ENCODE peak calls at places on chromosomes 11 and 22, in five cellular contexts. Z is fibroblast of lung; S is spleen; Q is right lobe of liver; I is CD8-positive, alpha-beta T cell. T is an unnamed sample. For H3K9me3 and H3K27me3, the result is how much of the 10 kb centered on the place peaks cover.

GRCh38 chr22:39469681-39470461 is 13.1 kb downstream of the MGAT3 start:
- DNase-seq in S (no peak), Q (no peak), I (no peak), Z (no peak), T (no peak)

GRCh38 chr11:62337682-62338181 is 484 bp downstream of the ASRGL1 start:
- DNase-seq in Q (peak), S (peak), Z (peak), I (peak), T (no peak)

GRCh38 chr11:66950113-66950535 is 8.1 kb downstream of the PC start:
- DNase-seq in Q (peak), S (no peak), Z (peak), I (no peak), T (no peak)

GRCh38 chr11:116373107-116373506 is 399.7 kb downstream of the BUD13 start:
- DNase-seq in S (no peak), Z (no peak), I (no peak), Q (no peak), T (no peak)

GRCh38 chr11:134047586-134047999 is 21.3 kb upstream of the JAM3 start:
- DNase-seq in S (peak), I (no peak), Z (peak), Q (peak), T (no peak)

GRCh38 chr11:12531681-12532080 is 142.5 kb upstream of the TEAD1 start:
- DNase-seq in I (no peak), S (no peak), Z (peak), Q (no peak), T (no peak)

GRCh38 chr11:5102246-5102645 is 32.9 kb downstream of the OR52E1 start:
- DNase-seq in I (no peak), Q (no peak), Z (no peak), S (no peak), T (no peak)

GRCh38 chr11:60504219-60504618 is 11.0 kb upstream of the MS4A13 start:
- DNase-seq in Z (no peak), S (no peak), Q (no peak), I (no peak), T (no peak)

GRCh38 chr11:43825217-43825816 is 55.3 kb upstream of the ALKBH3 start:
- DNase-seq in I (no peak), Z (no peak), Q (no peak), S (no peak), T (no peak)

GRCh38 chr22:35614404-35614803 is 2.7 kb downstream of the MB start:
- DNase-seq in Z (no peak), S (no peak), Q (no peak), I (no peak), T (no peak)

GRCh38 chr11:59776210-59777066 is 21.3 kb downstream of the STX3 start:
- DNase-seq in Z (peak), S (no peak), Q (no peak), I (no peak), T (no peak)

GRCh38 chr11:24375896-24376295 is 121.0 kb upstream of the LUZP2 start:
- DNase-seq in Z (peak), I (no peak), Q (no peak), S (no peak), T (no peak)

GRCh38 chr11:73152861-73153483 is 10.9 kb upstream of the FCHSD2 start:
- DNase-seq in Z (no peak), S (peak), I (peak), Q (no peak), T (peak)

GRCh38 chr11:102914238-102915043 is 39.7 kb upstream of the MMP12 start:
- DNase-seq in S (no peak), Q (no peak), I (no peak), Z (peak), T (no peak)

GRCh38 chr22:34851918-34852662 is 213.9 kb upstream of the ISX start:
- DNase-seq in Q (no peak), S (no peak), Z (no peak), I (no peak), T (no peak)

GRCh38 chr11:74123008-74123448 is 47.8 kb downstream of the C2CD3 start:
- DNase-seq in Z (peak), I (no peak), Q (no peak), S (no peak), T (no peak)

GRCh38 chr22:25125693-25126357 is 73.8 kb upstream of the CRYBB3 start:
- DNase-seq in Z (no peak), S (no peak), I (no peak), Q (no peak), T (no peak)

GRCh38 chr11:125275905-125276634 is 111.5 kb downstream of the PKNOX2 start:
- DNase-seq in I (no peak), Z (peak), S (no peak), Q (no peak), T (no peak)

GRCh38 chr22:19666663-19667593 is 47.4 kb upstream of the SEPTIN5 start:
- DNase-seq in Q (no peak), I (no peak), S (no peak), Z (peak), T (no peak)

GRCh38 chr11:66172146-66172545 is 96.3 kb upstream of the RAB1B start:
- DNase-seq in S (no peak), Q (no peak), I (no peak), Z (peak), T (no peak)

GRCh38 chr22:39241632-39242388 is 3.0 kb downstream of the PDGFB start:
- DNase-seq in I (peak), S (no peak), Z (no peak), Q (no peak), T (peak)

GRCh38 chr22:44191036-44191454 is 10.3 kb downstream of the PARVG start:
- DNase-seq in I (no peak), Z (peak), S (no peak), Q (no peak), T (no peak)

GRCh38 chr11:18091731-18092130 is 14.2 kb downstream of the SAAL1 start:
- DNase-seq in I (no peak), Q (no peak), S (no peak), Z (peak), T (no peak)

GRCh38 chr11:90288207-90288821 is 65.5 kb upstream of the CHORDC1 start:
- DNase-seq in Q (no peak), S (no peak), I (no peak), Z (peak), T (no peak)

GRCh38 chr11:90775573-90776165 is 552.8 kb upstream of the CHORDC1 start:
- DNase-seq in I (no peak), Q (no peak), S (no peak), Z (no peak), T (no peak)

GRCh38 chr11:69342588-69343330 is 48.8 kb downstream of the MYEOV start:
- DNase-seq in Q (no peak), I (no peak), S (no peak), Z (no peak), T (no peak)

GRCh38 chr11:30919389-30920172 is 333.4 kb upstream of the MPPED2 start:
- DNase-seq in S (no peak), I (no peak), Q (no peak), Z (peak), T (no peak)

GRCh38 chr11:70462818-70463477 is 64.6 kb downstream of the CTTN start:
- DNase-seq in Q (no peak), Z (no peak), I (no peak), S (no peak), T (no peak)

GRCh38 chr11:494761-495536 is 12.1 kb downstream of the RNH1 start:
- DNase-seq in Z (no peak), Q (no peak), S (no peak), I (no peak), T (no peak)

GRCh38 chr11:3375552-3375951 is 3.4 kb downstream of the ZNF195 start:
- DNase-seq in S (no peak), Z (peak), I (no peak), Q (no peak), T (no peak)
- H3K9me3 ChIP-seq in S (under half), Z (under half), I (under half), Q (under half), T (under half)

GRCh38 chr11:27726981-27727380 is 26.7 kb upstream of the BDNF start:
- DNase-seq in Q (no peak), S (no peak), I (no peak), Z (no peak), T (no peak)
- H3K27me3 ChIP-seq in Q (under half), S (under half), I (under half), Z (under half), T (under half)

DNA sequence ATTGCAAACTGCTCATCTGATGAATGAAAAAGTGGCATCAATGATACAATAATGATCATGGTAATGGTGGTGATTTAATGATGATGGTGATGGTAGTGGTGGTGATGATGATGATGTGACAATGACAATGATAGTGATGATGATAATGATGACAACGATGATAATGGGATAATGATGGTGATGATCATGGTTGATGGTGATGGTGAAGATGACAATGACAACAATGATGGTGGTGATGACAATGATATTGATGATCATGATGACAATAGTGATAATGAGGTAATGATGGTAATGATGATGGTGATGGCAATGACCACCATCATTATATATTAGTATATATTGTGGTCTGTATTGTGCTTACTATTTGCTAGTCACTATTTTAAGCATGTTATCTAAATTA is 474.3 kb downstream of the TBC1D22A start:
- DNase-seq in Z (no peak), I (no peak), S (no peak), Q (no peak), T (no peak)
- H3K9me3 ChIP-seq in Z (under half), I (under half), S (under half), Q (under half), T (under half)

DNA sequence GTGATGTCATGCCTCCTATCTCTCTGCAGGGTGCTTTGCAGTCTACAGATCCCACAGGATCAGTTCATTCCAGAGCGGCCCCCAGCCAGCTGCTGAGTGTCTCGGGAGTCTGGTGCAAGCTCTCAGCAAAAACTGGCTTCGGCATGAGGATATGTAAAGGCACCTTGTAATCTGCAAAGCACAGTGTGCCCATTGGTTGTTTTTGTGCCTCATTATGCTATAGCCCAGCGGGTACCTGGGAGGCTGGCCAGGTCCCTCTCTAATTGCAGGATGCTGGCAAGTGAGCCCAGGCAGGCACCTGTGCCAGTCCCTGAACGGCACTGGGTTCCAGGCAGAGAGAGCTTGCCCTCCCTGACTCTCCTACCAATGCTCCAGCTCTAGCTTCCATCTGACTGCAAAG is 128.7 kb downstream of the DSCAML1 start:
- DNase-seq in S (no peak), Z (no peak), Q (no peak), I (no peak), T (no peak)
- H3K27me3 ChIP-seq in S (under half), Z (under half), Q (under half), I (under half), T (under half)

GRCh38 chr11:58726594-58727414 is 4.9 kb downstream of the GLYAT start:
- DNase-seq in Q (no peak), Z (no peak), I (no peak), S (no peak), T (no peak)
- H3K9me3 ChIP-seq in Q (under half), Z (under half), I (under half), S (under half), T (under half)

GRCh38 chr11:3171931-3172560 is 6.9 kb upstream of the OSBPL5 start:
- DNase-seq in I (no peak), Z (no peak), S (peak), Q (peak), T (no peak)
- H3K27me3 ChIP-seq in I (under half), Z (under half), S (under half), Q (under half), T (under half)

DNA sequence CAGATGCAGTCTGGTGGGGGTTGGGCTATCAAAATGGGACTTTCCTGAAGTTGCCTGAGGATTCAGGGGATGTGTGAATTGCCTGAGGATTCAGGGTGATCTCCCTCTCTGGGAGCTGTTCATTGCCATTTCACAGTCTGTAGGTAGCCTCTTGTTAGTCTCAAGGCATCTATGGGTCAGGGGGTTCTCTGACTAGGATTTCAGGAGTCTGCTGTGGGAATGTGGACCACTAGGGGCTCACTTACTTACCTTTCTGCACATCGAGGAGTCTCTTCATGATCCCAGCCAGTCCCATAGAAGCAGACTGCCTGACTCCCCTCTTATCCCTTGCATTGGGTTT is 54.0 kb downstream of the KCNQ1OT1 start:
- DNase-seq in Q (no peak), I (no peak), Z (no peak), S (no peak), T (no peak)
- H3K9me3 ChIP-seq in Q (under half), I (under half), Z (under half), S (half or more), T (half or more)

DNA sequence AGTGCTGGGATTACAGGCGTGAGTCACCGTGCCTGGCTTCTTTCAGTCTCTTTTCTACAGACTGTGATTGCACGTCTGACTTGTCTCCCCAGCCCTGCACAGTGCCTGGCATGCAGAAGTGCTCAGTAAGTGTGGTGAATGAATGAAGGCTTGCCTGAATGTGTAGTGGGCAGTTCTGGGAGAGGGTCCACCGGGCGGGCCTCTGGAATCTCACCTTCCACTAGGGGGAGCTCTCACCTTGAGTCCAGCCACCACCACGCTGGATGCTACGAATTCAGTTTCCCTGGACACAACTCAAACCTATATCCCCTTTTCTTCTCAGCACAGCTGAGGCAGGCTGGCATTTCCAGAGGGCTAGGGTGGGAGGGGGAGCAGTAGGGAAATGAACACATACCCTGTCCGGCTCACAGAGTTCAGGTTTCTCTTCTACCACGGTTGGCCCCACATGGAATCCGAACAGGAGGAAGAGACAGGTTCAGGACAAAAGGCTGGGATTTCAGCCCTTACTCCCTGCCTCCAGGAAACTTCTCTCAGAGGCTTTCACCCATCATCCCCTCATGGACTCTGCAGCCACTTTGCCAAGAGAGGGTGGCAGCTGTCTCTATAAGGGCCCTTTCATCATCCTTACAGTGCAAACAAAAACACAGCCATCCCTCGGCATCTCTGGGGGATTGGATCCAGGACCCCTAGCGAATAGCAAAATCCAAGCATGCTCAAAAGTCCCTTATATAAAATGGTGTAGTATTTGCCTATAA is 86.8 kb downstream of the NECTIN1 start:
- DNase-seq in Q (no peak), S (no peak), I (peak), Z (no peak), T (no peak)
- H3K27me3 ChIP-seq in Q (under half), S (under half), I (under half), Z (under half), T (under half)

GRCh38 chr11:92204731-92205130 is 19.9 kb upstream of the FAT3 start:
- DNase-seq in S (no peak), I (no peak), Q (no peak), Z (peak), T (no peak)

GRCh38 chr11:92198276-92198675 is 26.3 kb upstream of the FAT3 start:
- DNase-seq in S (no peak), Z (no peak), I (no peak), Q (no peak), T (no peak)

DNA sequence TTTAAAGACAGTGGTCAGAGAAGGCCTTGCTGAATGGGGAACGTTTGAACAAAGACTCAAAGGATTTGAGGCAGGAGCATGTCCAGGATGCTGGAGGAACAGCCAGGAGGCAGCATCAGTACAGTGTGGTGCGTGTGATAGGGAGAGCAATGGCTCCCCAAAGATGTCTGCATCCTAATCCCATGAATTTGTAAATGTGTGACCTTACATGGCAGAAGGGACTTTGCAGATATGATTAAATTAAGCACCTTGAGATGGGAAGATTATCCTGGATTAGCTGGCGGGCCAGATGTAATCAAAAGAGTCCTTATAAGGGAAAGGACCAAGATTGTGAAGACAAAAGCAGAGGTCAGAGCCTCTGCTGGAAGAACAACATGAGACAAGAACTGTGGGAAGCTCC is 24.6 kb upstream of the FAT3 start:
- DNase-seq in Z (no peak), Q (no peak), I (no peak), S (no peak), T (no peak)
- H3K9me3 ChIP-seq in Z (under half), Q (under half), I (under half), S (under half), T (under half)

DNA sequence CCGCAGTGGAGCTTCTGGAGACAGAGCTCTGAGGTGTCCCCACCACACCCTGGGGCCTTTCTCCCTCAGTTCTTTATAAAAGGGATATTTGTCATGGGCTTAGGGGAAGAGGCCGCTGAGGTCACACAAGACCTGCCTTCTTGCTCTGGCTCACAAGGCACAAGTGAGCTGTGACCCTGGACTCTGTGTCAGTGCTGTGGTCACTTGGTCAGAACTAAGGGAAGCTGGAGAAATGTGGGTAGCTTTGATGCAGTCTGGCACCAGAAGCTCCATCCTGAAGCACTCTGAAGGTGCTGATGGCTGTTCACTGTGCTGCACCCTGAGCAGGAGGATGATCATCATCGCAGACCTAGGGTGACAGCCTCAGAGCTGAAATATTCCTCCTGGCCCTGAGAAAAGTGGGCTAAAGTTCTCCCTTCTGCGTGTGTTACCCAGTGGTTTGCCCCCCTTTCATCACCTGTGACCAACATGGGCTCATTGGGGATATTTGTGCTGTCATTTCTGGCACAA is 28.1 kb upstream of the VPREB1 start:
- DNase-seq in I (no peak), Z (no peak), Q (no peak), S (no peak), T (no peak)
- H3K27me3 ChIP-seq in I (under half), Z (under half), Q (under half), S (under half), T (under half)